ENCODE peak calls at places on chromosomes 4 and X, in eight cellular contexts. N is activated CD4-positive, alpha-beta T cell treated with anti-CD3 and anti-CD28 coated beads, Interleukin-2, amount 50 U/mL, for 24 hours; D is A673; X is HT-29; J is stimulated activated naive CD4-positive, alpha-beta T cell; I is heart right ventricle; C is cerebellar cortex; Y is iris pigment epithelial cell. B is an unnamed sample.

GRCh38 chrX:50448565-50448964 is 22.1 kb downstream of the DGKK start:
- DNase-seq in C (no peak), D (no peak), J (no peak), N (no peak), X (peak), Y (peak), I (no peak), B (no peak)

GRCh38 chrX:63784346-63784901 is 590 bp downstream of the ARHGEF9 start:
- DNase-seq in J (no peak), Y (no peak), X (no peak), C (peak), I (no peak), N (no peak), D (no peak), B (no peak)

GRCh38 chr4:73187325-73187724 is 71.3 kb downstream of the ANKRD17 start:
- DNase-seq in Y (peak), N (no peak), C (no peak), J (no peak), X (no peak), D (peak), I (no peak), B (no peak)

GRCh38 chr4:87042986-87043820 is 108.4 kb downstream of the AFF1 start:
- DNase-seq in X (peak), Y (no peak), J (no peak), C (no peak), D (no peak), N (no peak), I (no peak), B (no peak)

GRCh38 chrX:103540145-103540544 is 20.9 kb upstream of the RAB40A start:
- DNase-seq in N (no peak), J (no peak), Y (peak), X (no peak), D (no peak), I (no peak), C (no peak), B (no peak)

GRCh38 chrX:13659057-13659456 is 6.1 kb downstream of the TCEANC start:
- DNase-seq in D (no peak), N (no peak), X (peak), C (no peak), I (no peak), Y (peak), J (no peak), B (no peak)

GRCh38 chr4:1725521-1725920 is 4.2 kb downstream of the TACC3 start:
- DNase-seq in I (no peak), X (no peak), Y (no peak), J (no peak), C (no peak), D (no peak), N (no peak), B (no peak)

GRCh38 chrX:64758047-64758446 is 218.2 kb downstream of the ZC4H2 start:
- DNase-seq in Y (no peak), J (no peak), I (no peak), C (no peak), N (no peak), D (no peak), X (no peak), B (no peak)

GRCh38 chr4:138627096-138627495 is 384.9 kb upstream of the SLC7A11 start:
- DNase-seq in X (no peak), D (no peak), I (no peak), J (no peak), Y (peak), C (no peak), N (no peak), B (no peak)

GRCh38 chrX:73478961-73479360 is 32.1 kb downstream of the CDX4 start:
- DNase-seq in D (peak), X (no peak), J (no peak), Y (no peak), I (no peak), N (no peak), C (peak), B (no peak)

GRCh38 chrX:3820170-3820569 is 106.7 kb upstream of the PRKX start:
- DNase-seq in X (no peak), J (no peak), N (no peak), Y (peak), C (no peak), D (no peak), I (no peak), B (no peak)

GRCh38 chrX:79369871-79370270 is 2.7 kb upstream of the ITM2A start:
- DNase-seq in C (no peak), I (no peak), J (no peak), X (no peak), Y (no peak), D (no peak), N (no peak), B (no peak)

GRCh38 chr4:140485939-140486338 is 12.2 kb downstream of the MGAT4D start:
- DNase-seq in I (no peak), X (no peak), C (no peak), D (no peak), Y (no peak), N (no peak), J (no peak), B (no peak)

GRCh38 chr4:6524436-6524835 is 50.6 kb upstream of the MAN2B2 start:
- DNase-seq in N (no peak), Y (no peak), X (no peak), D (no peak), I (no peak), J (no peak), C (no peak), B (no peak)

GRCh38 chr4:110735691-110736090 is 112.8 kb upstream of the PITX2 start:
- DNase-seq in J (no peak), Y (peak), C (no peak), D (peak), N (no peak), I (no peak), X (peak), B (no peak)

GRCh38 chrX:49840679-49841078 is 11.6 kb downstream of the PAGE4 start:
- DNase-seq in Y (peak), I (peak), D (peak), J (peak), C (peak), N (peak), X (peak), B (peak)

GRCh38 chrX:119990995-119991787 is 47.6 kb upstream of the NKAP start:
- DNase-seq in C (no peak), D (no peak), I (no peak), X (no peak), N (no peak), Y (no peak), J (no peak), B (no peak)

GRCh38 chrX:96183843-96184242 is 500.8 kb upstream of the DIAPH2 start:
- DNase-seq in C (no peak), Y (peak), D (peak), X (peak), N (no peak), J (no peak), I (no peak), B (no peak)

GRCh38 chr4:8053688-8054449 is 104.7 kb downstream of the ABLIM2 start:
- DNase-seq in I (no peak), Y (no peak), N (no peak), X (no peak), D (no peak), J (no peak), C (no peak), B (no peak)

B was measured in activated T-cell treated with anti-CD3 and anti-CD28 coated beads, Interleukin-2, amount 50 U/mL, for 24 hours.